ENCODE peak calls at places on chromosomes 3 and 15, in five cellular contexts. S, L, A, F and U are unnamed samples.

GRCh38 chr3:184651945-184652344 is 59.9 kb downstream of the MAGEF1 start:
- DNase-seq in F (no peak), L (no peak), S (no peak), A (no peak), U (no peak)

GRCh38 chr3:66418432-66419052 is 82.3 kb downstream of the LRIG1 start:
- DNase-seq in F (no peak), S (peak; percentile 94), A (peak; percentile 83), L (no peak), U (no peak)

GRCh38 chr3:58487140-58487886 is 4.6 kb upstream of the KCTD6 start:
- DNase-seq in A (peak; percentile 67), L (no peak), S (no peak), F (peak; percentile 9), U (no peak)

GRCh38 chr3:19668163-19668562 is 265.9 kb downstream of the EFHB start:
- DNase-seq in A (no peak), S (no peak), L (no peak), F (no peak), U (no peak)

GRCh38 chr15:23576034-23576433 is 10.6 kb downstream of the MKRN3 start:
- DNase-seq in S (no peak), A (no peak), L (no peak), F (no peak), U (no peak)

GRCh38 chr3:146746190-146746589 is 141.0 kb upstream of the PLSCR5 start:
- DNase-seq in L (no peak), A (peak; percentile 46), F (peak; percentile 19), S (no peak), U (no peak)

GRCh38 chr3:164418426-164418825 is 659.9 kb downstream of the SI start:
- DNase-seq in A (no peak), L (no peak), F (no peak), S (peak; percentile 35), U (no peak)

GRCh38 chr15:36682091-36682490 is 102.7 kb downstream of the CDIN1 start:
- DNase-seq in L (no peak), S (no peak), F (no peak), A (peak; percentile 28), U (no peak)

GRCh38 chr3:908839-909238 is 184.0 kb upstream of the CNTN6 start:
- DNase-seq in S (no peak), A (no peak), L (no peak), F (no peak), U (no peak)

GRCh38 chr3:13214847-13215472 is 141.7 kb upstream of the IQSEC1 start:
- DNase-seq in S (peak; percentile 75), F (no peak), L (no peak), A (no peak), U (no peak)

GRCh38 chr3:45906681-45907220 is 20.4 kb downstream of the CCR9 start:
- DNase-seq in F (no peak), A (peak; percentile 78), L (no peak), S (no peak), U (no peak)

GRCh38 chr15:59371458-59372351 is 966 bp downstream of the MYO1E start:
- DNase-seq in A (no peak), F (no peak), S (peak; percentile 69), L (no peak), U (peak; percentile 64)

GRCh38 chr15:86629409-86629808 is 549.7 kb downstream of the AGBL1 start:
- DNase-seq in S (no peak), A (peak; percentile 9), F (no peak), L (no peak), U (no peak)

GRCh38 chr3:8996681-8997121 is 33.4 kb upstream of the RAD18 start:
- DNase-seq in A (peak; percentile 10), L (no peak), S (no peak), F (peak; percentile 16), U (no peak)
- TF ChIP-seq CTCF in A (peak; percentile 16), L (no peak), S (peak; percentile 11), F (peak; percentile 48), U (no peak)

DNA sequence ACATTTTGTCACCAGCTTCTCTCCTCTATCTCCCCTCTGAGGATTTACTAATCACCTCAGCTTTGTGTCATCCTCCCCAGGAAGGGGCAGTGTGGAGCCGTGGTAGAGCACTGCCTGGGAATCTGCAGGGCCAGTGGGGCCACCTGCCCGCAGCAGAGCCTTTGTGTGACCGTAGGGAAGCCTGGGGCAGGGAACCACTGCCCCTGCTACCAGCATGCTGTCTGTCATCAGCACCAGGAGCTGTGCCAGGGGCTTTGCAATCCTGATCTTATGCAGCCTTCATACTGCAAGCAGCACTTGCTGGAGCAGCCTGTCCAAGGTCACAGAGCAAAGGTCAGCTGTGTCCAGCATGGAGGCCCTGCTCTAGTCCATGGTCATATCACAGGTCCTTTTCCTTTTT is 170.2 kb upstream of the IL12A start:
- DNase-seq in A (no peak), F (no peak), S (no peak), L (no peak), U (no peak)
- TF ChIP-seq CTCF in A (no peak), F (peak; percentile 8), S (no peak), L (peak; percentile 16), U (peak; percentile 23)

DNA sequence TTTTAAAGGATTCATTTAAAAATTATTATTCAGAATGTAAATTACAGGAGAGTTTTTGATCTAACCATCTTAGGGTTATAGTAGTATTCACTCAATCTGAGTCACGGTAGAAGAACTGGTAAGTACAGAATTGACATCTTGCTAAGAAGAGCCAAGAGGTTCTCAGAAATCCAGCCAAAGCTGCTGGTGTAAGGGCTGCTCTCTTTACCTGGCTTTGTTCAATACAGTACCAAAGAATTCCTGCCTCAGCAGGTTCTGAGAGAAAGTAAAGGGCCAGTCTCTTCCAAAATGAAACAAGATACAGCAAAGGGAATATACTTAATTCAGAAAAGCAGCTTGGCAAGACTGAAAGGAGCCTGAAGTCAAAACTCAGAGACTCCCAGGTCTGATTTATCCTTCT is 193.1 kb downstream of the TNIK start:
- DNase-seq in L (no peak), F (no peak), S (peak; percentile 31), A (no peak), U (no peak)
- TF ChIP-seq CTCF in L (no peak), F (no peak), S (no peak), A (no peak), U (no peak)

DNA sequence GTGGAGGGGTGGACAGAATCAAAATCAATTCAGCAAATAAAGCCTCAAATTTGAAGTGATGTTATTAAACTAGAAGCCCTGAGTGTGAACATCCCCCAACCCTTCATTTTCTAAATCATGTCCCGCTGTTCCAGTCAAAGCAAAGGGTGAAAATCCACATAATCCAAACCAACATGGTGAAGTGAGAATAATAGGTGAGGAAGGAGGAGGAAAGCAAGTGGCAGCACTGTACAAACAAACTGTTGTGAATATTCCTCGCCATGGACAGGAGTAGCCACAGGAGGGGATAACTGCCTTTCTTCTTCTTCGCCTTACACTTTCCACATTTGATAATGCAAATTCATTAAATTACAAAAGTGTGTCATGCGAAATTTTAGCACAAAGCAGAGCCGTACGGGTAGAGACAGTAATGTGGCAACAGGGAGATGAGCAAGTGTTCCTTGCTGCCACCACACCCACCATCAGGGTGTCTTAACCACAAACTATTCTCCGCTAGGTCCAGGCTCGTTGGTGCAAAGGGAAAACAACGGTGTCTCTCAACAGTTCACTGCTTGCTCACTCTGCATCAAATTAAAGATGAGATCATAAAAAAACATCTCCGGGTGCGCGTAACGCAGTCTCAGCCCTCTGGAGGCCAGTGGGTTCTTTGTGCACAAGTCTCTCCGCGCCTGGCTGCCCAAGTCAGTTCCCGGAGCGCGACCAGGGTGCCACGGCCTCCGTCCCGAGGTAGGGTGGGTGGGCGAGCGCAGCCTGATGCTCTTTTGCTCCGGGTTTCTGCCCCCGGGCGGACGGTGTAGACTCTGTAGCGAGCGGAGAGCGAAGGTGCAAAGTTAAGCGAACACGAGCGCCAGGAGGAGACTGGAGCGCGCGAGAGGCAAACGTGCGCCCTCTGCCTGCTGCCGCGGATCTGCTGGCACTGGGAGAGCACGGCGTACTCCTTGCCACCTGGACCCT is 6.7 kb downstream of the EPHA3 start:
- DNase-seq in F (no peak), L (no peak), S (peak; percentile 90), A (peak; percentile 65), U (peak; percentile 36)
- TF ChIP-seq CTCF in F (peak; percentile 85), L (peak; percentile 74), S (peak; percentile 78), A (peak; percentile 52), U (peak; percentile 70)

DNA sequence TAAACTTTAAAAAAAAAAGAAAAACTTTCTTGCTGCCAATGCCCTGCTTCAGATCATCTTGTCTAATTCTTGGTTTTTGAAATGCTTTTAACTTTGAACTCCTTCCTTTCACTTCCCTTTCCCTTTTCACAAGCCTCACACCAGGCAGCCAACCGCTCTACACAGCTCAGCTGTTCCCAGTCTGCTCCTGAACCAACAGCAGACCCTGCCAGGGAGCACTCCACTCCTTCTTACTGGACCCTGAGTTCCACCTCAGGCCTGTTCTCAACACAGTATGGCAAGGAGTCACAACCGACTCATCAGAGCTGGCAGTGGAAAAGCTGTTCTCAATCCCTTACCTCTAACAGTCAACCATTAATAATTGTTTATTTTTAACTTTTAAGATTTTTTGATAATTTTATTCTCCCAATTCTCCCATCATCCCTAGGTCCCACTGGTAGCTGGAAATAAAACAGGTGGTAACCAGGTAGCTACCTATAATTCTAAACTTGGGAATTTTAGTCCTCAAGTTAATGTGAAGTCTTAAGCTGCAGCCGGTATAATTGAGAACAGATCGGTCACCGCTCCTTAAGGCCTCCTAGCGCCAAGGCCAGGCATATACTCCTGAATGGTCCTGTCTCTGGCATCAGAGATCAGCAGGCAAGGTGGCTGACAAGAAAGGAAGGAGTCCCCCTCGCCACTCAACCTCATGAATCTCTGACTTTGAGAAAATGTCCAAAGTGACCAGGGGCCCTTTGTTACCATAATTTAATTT is 43.9 kb downstream of the BOC start:
- DNase-seq in L (no peak), S (peak; percentile 81), F (no peak), A (no peak), U (no peak)
- TF ChIP-seq CTCF in L (no peak), S (no peak), F (no peak), A (no peak), U (no peak)

DNA sequence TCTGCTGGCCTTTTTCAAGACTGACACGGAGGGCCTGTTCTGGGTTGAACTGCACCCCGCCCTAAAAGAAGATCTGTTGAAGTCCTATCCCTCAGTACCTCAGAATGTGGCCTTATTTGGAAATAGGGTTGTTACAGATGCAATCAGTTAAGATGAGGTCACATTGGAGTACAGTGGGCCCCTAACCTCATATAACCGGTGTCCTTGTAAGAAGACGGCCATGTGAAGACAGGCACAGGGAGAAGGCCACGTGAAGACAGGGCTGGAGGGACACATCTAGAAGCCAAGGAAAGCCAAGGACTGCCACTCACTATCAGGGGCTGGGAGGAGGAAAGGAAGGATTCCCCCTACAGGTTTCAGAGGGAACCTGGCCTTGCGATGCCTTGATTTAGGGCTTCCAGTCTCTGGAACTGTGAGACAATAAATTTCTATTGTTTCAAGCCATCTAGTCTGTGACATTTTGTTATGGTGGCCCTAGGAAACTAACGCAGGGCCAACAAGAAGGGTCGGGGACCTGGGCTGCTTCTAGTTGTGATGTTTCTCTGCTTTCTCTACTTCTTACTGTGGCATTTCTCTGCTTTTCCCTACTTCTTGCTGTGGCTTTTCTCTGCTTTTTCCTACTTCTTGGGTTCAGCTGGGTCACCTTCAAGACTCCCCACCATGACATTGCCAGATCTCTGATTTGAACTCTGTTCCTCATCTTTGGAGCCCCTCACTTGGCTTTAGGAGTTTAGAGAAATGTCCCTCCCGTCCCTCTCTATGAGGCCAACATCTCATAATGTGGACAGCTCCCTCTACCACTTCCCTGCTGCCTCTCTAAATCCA is 4.8 kb upstream of the CCDC174 start:
- DNase-seq in A (no peak), S (no peak), L (no peak), F (no peak), U (no peak)
- TF ChIP-seq CTCF in A (no peak), S (no peak), L (no peak), F (no peak), U (no peak)